ENCODE peak calls at places on chromosomes 5 and 9, in eight cellular contexts. X is cardiac muscle cell, L is ovary, D is bronchial epithelial cell, Z is ascending aorta, G is MM.1S, F is fibroblast of lung, P is heart right ventricle. B is an unnamed sample. For H3K36me3, the result is how much of the 10 kb centered on the place peaks cover.

GRCh38 chr9:89437772-89438171 is 60.1 kb downstream of the SEMA4D start:
- DNase-seq in X (no peak), L (no peak), D (no peak), Z (no peak), G (no peak), F (no peak), P (no peak), B (no peak)

GRCh38 chr9:1125741-1126140 is 75.6 kb downstream of the DMRT2 start:
- DNase-seq in X (peak), L (no peak), D (peak), Z (no peak), G (no peak), F (peak), P (no peak), B (no peak)

GRCh38 chr5:18972244-18972643 is 1015.8 kb downstream of the CDH18 start:
- DNase-seq in X (no peak), L (no peak), D (no peak), Z (no peak), G (no peak), F (no peak), P (no peak), B (no peak)

GRCh38 chr9:89442016-89442415 is 55.9 kb downstream of the SEMA4D start:
- DNase-seq in X (no peak), L (no peak), D (no peak), Z (no peak), G (no peak), F (no peak), P (no peak), B (no peak)

GRCh38 chr9:88988796-88989641 is 2.2 kb upstream of the S1PR3 start:
- DNase-seq in X (peak), L (no peak), D (peak), Z (no peak), G (peak), F (peak), P (no peak), B (peak)

GRCh38 chr5:124446125-124446524 is 300.3 kb downstream of the ZNF608 start:
- DNase-seq in X (no peak), L (no peak), D (no peak), Z (no peak), G (no peak), F (no peak), P (no peak), B (no peak)

GRCh38 chr9:136856541-136857141 is 4.5 kb downstream of the MAMDC4 start:
- DNase-seq in X (no peak), L (no peak), D (no peak), Z (no peak), G (no peak), F (no peak), P (no peak), B (no peak)

GRCh38 chr5:81417052-81417451 is 23.1 kb upstream of the ACOT12 start:
- DNase-seq in X (no peak), L (no peak), D (peak), Z (no peak), G (no peak), F (peak), P (no peak), B (no peak)

GRCh38 chr5:134141346-134142050 is 27.0 kb downstream of the TCF7 start:
- DNase-seq in X (no peak), L (no peak), D (no peak), Z (no peak), G (no peak), F (no peak), P (no peak), B (no peak)

GRCh38 chr5:71830626-71831539 is 111.8 kb downstream of the CARTPT start:
- DNase-seq in X (peak), L (peak), D (peak), Z (peak), G (no peak), F (peak), P (peak), B (no peak)

GRCh38 chr5:31585519-31586270 is 53.2 kb upstream of the PDZD2 start:
- DNase-seq in X (no peak), L (no peak), D (no peak), Z (no peak), G (no peak), F (peak), P (no peak), B (no peak)

GRCh38 chr5:160262665-160263064 is 33.4 kb downstream of the FABP6 start:
- DNase-seq in X (peak), L (no peak), D (no peak), Z (no peak), G (no peak), F (no peak), P (peak), B (peak)

GRCh38 chr5:170490381-170490780 is 13.4 kb upstream of the KCNIP1 start:
- DNase-seq in X (no peak), L (no peak), D (no peak), Z (no peak), G (no peak), F (no peak), P (no peak), B (no peak)

GRCh38 chr5:172299916-172300439 is 16.4 kb upstream of the UBTD2 start:
- DNase-seq in X (peak), L (no peak), D (peak), Z (no peak), G (no peak), F (peak), P (no peak), B (no peak)

GRCh38 chr5:111628901-111629300 is 116.6 kb upstream of the STARD4 start:
- DNase-seq in X (peak), L (no peak), D (no peak), Z (no peak), G (no peak), F (no peak), P (no peak), B (no peak)

GRCh38 chr9:86751956-86752355 is 195.3 kb downstream of the GAS1 start:
- DNase-seq in X (no peak), L (no peak), D (no peak), Z (no peak), G (no peak), F (no peak), P (no peak), B (no peak)

GRCh38 chr5:139668064-139668880 is 20.1 kb downstream of the CXXC5 start:
- DNase-seq in X (peak), L (peak), D (peak), Z (no peak), G (peak), F (peak), P (no peak), B (peak)

GRCh38 chr5:122458278-122458872 is 146.3 kb downstream of the SNCAIP start:
- DNase-seq in X (peak), L (no peak), D (peak), Z (no peak), G (peak), F (no peak), P (no peak), B (peak)

DNA sequence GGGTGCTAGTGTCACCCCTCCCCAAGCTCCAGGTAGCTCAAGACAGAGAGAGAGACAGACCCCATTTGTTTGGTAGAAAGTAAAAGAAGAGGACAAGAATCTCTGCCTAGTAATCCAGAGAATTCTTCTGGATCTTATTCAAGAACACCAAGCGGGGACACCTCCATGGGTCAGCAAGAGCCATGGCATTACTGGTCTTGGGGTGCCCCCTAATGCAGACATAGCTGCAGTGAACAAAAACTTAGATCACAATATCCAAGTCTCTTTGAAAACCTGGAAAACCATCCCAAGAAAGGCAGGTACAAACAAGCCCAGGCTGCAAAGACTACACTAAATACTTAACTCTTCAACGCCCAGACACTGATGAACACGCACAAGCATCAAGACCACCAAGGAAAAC is 29.9 kb upstream of the PDE4D start:
- DNase-seq in X (peak), L (no peak), D (peak), Z (no peak), G (no peak), F (peak), P (no peak), B (no peak)
- TF ChIP-seq CTCF in X (peak), L (no peak), D (no peak), Z (no peak), G (no peak), F (peak), P (peak), B (no peak)

GRCh38 chr5:100828071-100828689 is 74.9 kb downstream of the ST8SIA4 start:
- DNase-seq in X (no peak), L (no peak), D (no peak), Z (no peak), G (no peak), F (peak), P (no peak), B (no peak)
- H3K36me3 ChIP-seq in X (under half), L (under half), D (under half), Z (under half), G (under half), F (under half), P (under half), B (under half)

GRCh38 chr9:112743216-112743835 is 7.2 kb upstream of the SNX30 start:
- DNase-seq in X (no peak), L (no peak), D (no peak), Z (no peak), G (no peak), F (no peak), P (no peak), B (peak)
- TF ChIP-seq CTCF in X (peak), L (no peak), D (no peak), Z (no peak), G (no peak), F (no peak), P (no peak), B (peak)

DNA sequence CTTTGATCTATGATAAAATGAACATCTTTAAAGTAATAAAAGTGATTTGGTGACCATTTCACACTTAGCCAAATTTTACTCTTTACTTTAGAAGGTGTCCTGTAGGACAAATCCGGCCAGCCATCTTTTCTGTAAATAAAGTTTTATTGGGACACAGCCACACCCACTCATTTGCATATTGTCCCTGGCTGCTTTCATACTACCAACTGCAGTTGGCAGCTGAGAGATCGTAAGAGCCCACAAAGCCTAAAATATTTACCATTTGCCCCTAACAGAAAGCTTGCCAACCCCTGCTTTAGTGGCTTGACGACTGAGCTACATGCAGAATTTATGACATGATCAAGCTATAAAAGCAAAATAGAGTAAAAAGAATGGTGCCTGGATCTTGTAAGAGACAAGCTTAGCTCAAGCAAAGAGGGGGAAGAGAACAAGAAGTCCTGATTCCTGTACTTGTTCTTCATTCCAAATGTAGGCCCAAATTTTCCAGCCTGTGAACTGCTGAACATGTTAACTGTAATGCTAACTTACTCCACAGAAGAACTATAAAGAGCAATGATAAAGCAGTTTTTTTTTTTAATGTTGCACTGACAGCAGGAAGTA is 7.4 kb upstream of the FBXO10 start:
- DNase-seq in X (no peak), L (no peak), D (no peak), Z (no peak), G (no peak), F (no peak), P (no peak), B (no peak)
- H3K36me3 ChIP-seq in X (under half), L (under half), D (under half), Z (under half), G (half or more), F (under half), P (half or more), B (half or more)

GRCh38 chr5:143922718-143923117 is 110.8 kb downstream of the HMHB1 start:
- DNase-seq in X (peak), L (no peak), D (peak), Z (no peak), G (no peak), F (peak), P (no peak), B (no peak)
- TF ChIP-seq CTCF in X (no peak), L (no peak), D (no peak), Z (no peak), G (no peak), F (no peak), P (no peak), B (no peak)

GRCh38 chr9:92232190-92232589 is 61.3 kb downstream of the IARS1 start:
- DNase-seq in X (no peak), L (no peak), D (no peak), Z (no peak), G (no peak), F (no peak), P (no peak), B (no peak)
- H3K36me3 ChIP-seq in X (under half), L (under half), D (under half), Z (under half), G (under half), F (under half), P (half or more), B (half or more)

GRCh38 chr5:4225741-4226140 is 630.1 kb downstream of the IRX1 start:
- DNase-seq in X (no peak), L (no peak), D (no peak), Z (no peak), G (no peak), F (no peak), P (no peak), B (no peak)

GRCh38 chr5:4229866-4230265 is 634.2 kb downstream of the IRX1 start:
- DNase-seq in X (no peak), L (no peak), D (no peak), Z (no peak), G (no peak), F (no peak), P (no peak), B (no peak)

GRCh38 chr5:4229414-4229813 is 633.8 kb downstream of the IRX1 start:
- DNase-seq in X (no peak), L (no peak), D (no peak), Z (no peak), G (no peak), F (no peak), P (no peak), B (no peak)

GRCh38 chr5:4228708-4229107 is 633.1 kb downstream of the IRX1 start:
- DNase-seq in X (no peak), L (no peak), D (no peak), Z (no peak), G (no peak), F (no peak), P (no peak), B (no peak)

GRCh38 chr5:4226565-4226964 is 630.9 kb downstream of the IRX1 start:
- DNase-seq in X (no peak), L (no peak), D (no peak), Z (no peak), G (no peak), F (no peak), P (no peak), B (no peak)
- TF ChIP-seq CTCF in X (no peak), L (no peak), D (no peak), Z (no peak), G (no peak), F (no peak), P (no peak), B (no peak)

B was measured in OCI-LY7.